ENCODE peak calls at places on chromosomes 6 and 20, in ten cellular contexts. T is RWPE2; V is GM12865; F is mammary epithelial cell; R is WERI-Rb-1; K is tibial nerve; A is testis; S is effector memory CD4-positive, alpha-beta T cell; N is breast epithelium; G is SJSA1. J is an unnamed sample.

GRCh38 chr20:50004175-50004574 is 21.4 kb downstream of the SNAI1 start:
- DNase-seq in A (no peak), G (no peak), T (no peak), K (no peak), V (no peak), R (no peak), N (no peak), S (no peak), F (no peak), J (no peak)

GRCh38 chr6:16333580-16333979 is 95.2 kb downstream of the GMPR start:
- DNase-seq in V (no peak), T (no peak), R (no peak), G (no peak), K (no peak), F (peak), A (no peak), S (no peak), N (no peak), J (no peak)

GRCh38 chr6:7106752-7107577 is 796 bp upstream of the RREB1 start:
- DNase-seq in F (no peak), V (peak), A (peak), S (peak), N (peak), G (peak), T (no peak), K (no peak), R (peak), J (peak)

GRCh38 chr20:57880155-57880648 is 170.4 kb upstream of the PMEPA1 start:
- DNase-seq in R (no peak), G (peak), A (no peak), V (no peak), T (peak), S (no peak), F (no peak), N (peak), K (peak), J (peak)

GRCh38 chr20:47973519-47974233 is 188.4 kb upstream of the SULF2 start:
- DNase-seq in K (no peak), N (no peak), V (peak), S (no peak), F (no peak), R (no peak), T (no peak), G (no peak), A (no peak), J (peak)

GRCh38 chr20:61902213-61902869 is 163.3 kb downstream of the TAF4 start:
- DNase-seq in T (no peak), A (no peak), S (no peak), K (no peak), R (no peak), N (no peak), V (no peak), G (no peak), F (no peak), J (peak)

GRCh38 chr20:53547664-53548239 is 45.9 kb downstream of the ZNF217 start:
- DNase-seq in K (peak), G (no peak), A (peak), R (peak), V (peak), T (no peak), S (no peak), N (peak), F (peak), J (no peak)

GRCh38 chr6:121055572-121056163 is 278.6 kb downstream of the TBC1D32 start:
- DNase-seq in F (peak), R (no peak), S (no peak), A (no peak), V (peak), N (no peak), K (no peak), G (no peak), T (no peak), J (no peak)

GRCh38 chr6:47780510-47781356 is 1.1 kb upstream of the OPN5 start:
- DNase-seq in G (no peak), R (peak), A (peak), T (no peak), N (no peak), F (peak), V (peak), S (no peak), K (peak), J (no peak)

GRCh38 chr6:3841066-3841454 is 8.1 kb upstream of the FAM50B start:
- DNase-seq in F (no peak), G (no peak), R (no peak), K (no peak), A (no peak), T (no peak), V (no peak), S (no peak), N (no peak), J (no peak)

GRCh38 chr6:48825501-48826317 is 637.3 kb downstream of the MMUT start:
- DNase-seq in G (no peak), V (no peak), N (no peak), K (no peak), F (no peak), R (no peak), T (no peak), S (no peak), A (no peak), J (no peak)

DNA sequence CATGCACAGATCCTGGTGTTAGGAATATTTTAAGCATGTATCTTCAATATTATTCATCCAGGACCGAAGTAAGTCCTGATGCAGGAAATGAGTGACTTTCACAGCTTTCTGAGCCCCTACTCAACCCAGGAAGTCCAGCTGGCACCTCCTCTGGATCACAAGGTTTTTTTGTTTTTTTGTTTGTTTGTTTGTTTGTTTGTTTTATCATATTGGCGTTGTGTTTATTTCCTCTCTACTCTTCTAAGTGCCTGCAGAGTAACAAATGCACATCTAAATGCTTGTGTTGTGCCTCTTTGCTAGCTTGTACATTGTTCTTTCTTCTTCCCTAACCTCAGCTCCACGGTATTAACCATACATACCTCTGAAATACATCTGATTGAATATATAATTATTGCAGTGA is 594.3 kb upstream of the ADGRB3 start:
- DNase-seq in K (no peak), N (no peak), S (no peak), R (no peak), T (no peak), F (no peak), V (no peak), G (no peak), A (no peak), J (no peak)
- H3K4me3 ChIP-seq in K (peak), N (peak), S (no peak), R (no peak), T (no peak), F (no peak), V (peak), G (no peak), A (no peak), J (peak)

DNA sequence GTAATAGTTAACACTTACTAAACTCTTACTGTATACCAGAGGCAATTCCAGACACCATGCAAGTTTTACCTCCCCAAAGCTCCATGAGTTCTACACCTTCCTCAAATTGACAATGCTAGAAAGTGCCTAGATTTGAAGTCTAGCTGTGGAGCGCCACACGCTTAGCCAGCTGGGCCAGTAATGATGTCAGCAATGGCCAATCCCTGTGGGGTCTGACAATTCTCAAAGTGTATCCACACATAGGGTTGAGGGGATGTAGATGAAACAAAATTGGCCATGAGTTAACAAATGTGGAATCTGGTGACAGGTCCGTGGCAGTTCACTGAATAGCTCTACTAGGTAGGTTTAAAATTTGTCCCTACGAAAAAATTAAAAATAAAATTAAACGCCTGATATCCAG is 1.3 kb downstream of the ZNF343 start:
- DNase-seq in A (no peak), K (no peak), S (no peak), N (no peak), V (no peak), F (no peak), R (no peak), G (no peak), T (no peak), J (no peak)
- H3K4me3 ChIP-seq in A (no peak), K (no peak), S (no peak), N (peak), V (peak), F (no peak), R (no peak), G (peak), T (peak), J (peak)

GRCh38 chr6:108684809-108685329 is 124.2 kb downstream of the FOXO3 start:
- DNase-seq in R (no peak), G (peak), F (peak), A (no peak), N (peak), K (no peak), S (no peak), T (no peak), V (peak), J (no peak)

GRCh38 chr6:108685970-108686369 is 125.3 kb downstream of the FOXO3 start:
- DNase-seq in T (no peak), A (no peak), K (no peak), F (no peak), S (no peak), G (no peak), R (no peak), N (no peak), V (no peak), J (no peak)

GRCh38 chr6:108689279-108690161 is 128.8 kb downstream of the FOXO3 start:
- DNase-seq in T (peak), S (no peak), K (peak), V (no peak), R (no peak), A (peak), N (peak), F (peak), G (no peak), J (peak)

GRCh38 chr6:108687921-108688320 is 127.2 kb downstream of the FOXO3 start:
- DNase-seq in S (no peak), F (peak), V (no peak), N (no peak), R (no peak), K (no peak), G (no peak), T (no peak), A (no peak), J (no peak)

DNA sequence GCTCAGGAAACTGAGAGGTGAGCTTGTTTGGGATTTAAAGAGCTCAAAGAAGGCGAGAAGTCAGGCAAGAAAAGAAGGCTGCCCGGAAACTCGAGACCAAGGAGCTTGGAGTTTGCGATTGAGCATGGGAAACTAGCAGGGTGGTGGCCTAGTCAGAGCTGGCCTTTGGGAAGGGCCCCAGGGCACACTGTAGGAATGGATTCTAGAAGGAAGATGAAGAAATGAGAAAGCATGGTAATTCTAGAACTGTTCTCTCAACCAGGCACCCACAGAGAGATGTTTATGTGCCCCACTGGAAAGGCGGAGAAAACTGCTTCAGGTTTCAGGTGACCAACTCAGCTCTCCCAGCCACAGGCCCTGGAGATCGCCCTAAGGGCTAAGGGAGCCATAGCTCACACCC is 126.2 kb downstream of the FOXO3 start:
- DNase-seq in V (no peak), S (no peak), T (no peak), K (no peak), R (no peak), N (no peak), A (no peak), G (no peak), F (no peak), J (no peak)
- H3K4me3 ChIP-seq in V (no peak), S (no peak), T (no peak), K (no peak), R (no peak), N (no peak), A (no peak), G (no peak), F (no peak), J (no peak)

GRCh38 chr6:168950500-168951223 is 303.0 kb downstream of the THBS2 start:
- DNase-seq in V (no peak), R (no peak), G (no peak), N (no peak), K (no peak), T (no peak), A (no peak), F (no peak), S (no peak), J (no peak)
- H3K4me3 ChIP-seq in V (no peak), R (no peak), G (no peak), N (no peak), K (no peak), T (no peak), A (no peak), F (no peak), S (no peak), J (no peak)

GRCh38 chr6:158024566-158025297 is 43.1 kb downstream of the SYNJ2 start:
- DNase-seq in G (no peak), A (no peak), K (no peak), T (no peak), V (no peak), S (no peak), F (no peak), N (no peak), R (no peak), J (peak)

GRCh38 chr6:158026901-158027589 is 45.4 kb downstream of the SYNJ2 start:
- DNase-seq in T (no peak), S (no peak), F (no peak), N (no peak), K (no peak), G (no peak), V (no peak), A (no peak), R (no peak), J (no peak)

GRCh38 chr6:158027590-158028285 is 46.1 kb downstream of the SYNJ2 start:
- DNase-seq in S (no peak), N (no peak), R (no peak), F (no peak), G (no peak), V (no peak), T (no peak), K (no peak), A (no peak), J (peak)

GRCh38 chr6:158028421-158028820 is 46.8 kb downstream of the SYNJ2 start:
- DNase-seq in A (no peak), R (no peak), K (no peak), V (no peak), S (no peak), G (no peak), N (no peak), T (no peak), F (no peak), J (no peak)

DNA sequence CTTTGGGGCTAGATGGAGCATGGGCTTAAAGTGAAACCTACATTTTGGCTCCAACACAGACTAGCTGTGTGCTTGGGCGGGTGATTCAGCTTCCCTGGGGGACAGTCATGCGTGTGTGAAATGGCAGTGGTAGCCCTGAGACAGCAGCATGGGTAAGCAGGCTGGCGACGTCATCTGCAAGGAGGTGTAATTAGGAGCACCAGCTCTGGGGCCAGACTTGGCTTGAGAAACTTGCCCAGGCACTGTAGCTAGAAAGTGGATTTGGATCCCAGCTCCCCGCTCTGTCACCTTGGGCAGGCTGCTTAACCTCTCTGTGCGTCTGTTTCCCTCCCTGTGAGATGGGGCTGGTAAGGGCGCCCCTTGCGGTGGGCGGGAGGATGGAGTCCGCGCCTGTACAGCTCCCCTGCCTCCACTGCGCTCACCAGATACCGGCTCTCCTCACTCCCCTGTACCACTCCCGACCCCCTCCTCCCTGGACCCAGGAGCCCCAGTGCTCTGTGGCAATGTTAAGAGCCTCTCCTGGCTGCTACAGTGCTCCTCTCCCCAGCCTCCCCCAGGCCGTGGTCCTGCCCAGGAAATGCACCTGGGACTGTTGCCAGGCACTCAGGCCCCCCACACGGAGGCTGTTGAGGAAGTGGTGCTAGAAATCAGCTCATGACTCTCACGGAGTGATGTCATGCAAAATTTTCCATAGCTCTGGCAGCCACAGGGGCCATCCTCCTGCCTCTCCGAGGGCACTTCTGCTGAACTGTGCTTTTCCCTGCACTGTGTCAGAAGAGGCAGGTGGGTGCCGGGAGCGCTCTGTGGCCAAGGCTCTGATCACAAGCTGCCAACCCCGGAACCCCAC is 44.6 kb downstream of the SYNJ2 start:
- DNase-seq in A (peak), F (peak), R (no peak), G (peak), N (peak), V (peak), K (peak), T (no peak), S (peak), J (peak)
- H3K4me3 ChIP-seq in A (no peak), F (no peak), R (no peak), G (peak), N (peak), V (peak), K (peak), T (no peak), S (peak), J (no peak)

DNA sequence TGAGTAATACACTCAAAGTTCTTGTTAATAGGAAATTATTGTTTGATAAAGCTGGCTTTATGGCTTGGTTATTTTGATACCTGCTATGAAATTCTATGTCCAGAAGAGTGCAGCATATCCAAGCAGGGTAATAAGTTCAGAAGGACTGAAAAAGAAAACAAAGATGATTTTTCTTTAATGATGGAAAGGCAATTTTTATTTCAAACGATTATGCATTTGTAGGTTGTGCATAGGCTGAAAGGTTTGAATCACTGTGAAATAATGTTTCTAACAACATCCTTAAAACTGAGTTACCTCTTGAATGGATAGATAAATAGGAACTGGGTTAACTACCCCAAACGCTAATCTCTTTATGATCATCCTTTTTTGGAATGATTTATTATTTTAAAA is 1.4 kb upstream of the MAN1A1 start:
- DNase-seq in K (no peak), F (peak), T (no peak), N (no peak), V (peak), G (no peak), A (no peak), S (no peak), R (no peak), J (no peak)
- H3K4me3 ChIP-seq in K (peak), F (no peak), T (no peak), N (peak), V (peak), G (no peak), A (peak), S (no peak), R (no peak), J (peak)

GRCh38 chr6:124961784-124962611 is at the start of gene RNF217:
- DNase-seq in A (peak), V (no peak), T (peak), R (peak), K (peak), F (peak), S (no peak), G (peak), N (peak), J (peak)
- H3K4me3 ChIP-seq in A (peak), V (no peak), T (peak), R (peak), K (peak), F (peak), S (peak), G (peak), N (peak), J (peak)

DNA sequence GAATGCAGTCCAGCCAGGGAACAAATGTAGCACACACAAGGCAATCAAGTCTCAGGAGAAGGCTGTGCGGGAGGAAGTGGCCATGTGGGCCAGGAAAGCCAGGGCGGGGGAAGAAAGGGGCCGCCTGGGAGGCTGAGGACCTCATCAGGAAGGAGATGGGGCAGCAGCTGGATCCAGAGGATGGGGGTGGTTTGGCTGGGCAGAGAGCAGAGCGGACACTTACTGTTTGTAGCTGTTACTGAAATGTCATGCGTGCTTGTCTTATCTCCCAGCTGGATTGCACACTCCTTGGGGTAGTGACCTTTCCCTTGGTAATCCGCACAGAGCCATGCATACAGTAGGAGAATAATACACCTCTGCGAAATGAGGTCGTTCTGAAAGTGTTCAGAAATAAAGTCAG is 18.3 kb upstream of the MAP3K4 start:
- DNase-seq in T (no peak), R (no peak), G (no peak), K (no peak), A (no peak), F (no peak), V (no peak), S (no peak), N (no peak), J (peak)
- H3K4me3 ChIP-seq in T (no peak), R (no peak), G (no peak), K (no peak), A (no peak), F (no peak), V (no peak), S (no peak), N (no peak), J (no peak)

DNA sequence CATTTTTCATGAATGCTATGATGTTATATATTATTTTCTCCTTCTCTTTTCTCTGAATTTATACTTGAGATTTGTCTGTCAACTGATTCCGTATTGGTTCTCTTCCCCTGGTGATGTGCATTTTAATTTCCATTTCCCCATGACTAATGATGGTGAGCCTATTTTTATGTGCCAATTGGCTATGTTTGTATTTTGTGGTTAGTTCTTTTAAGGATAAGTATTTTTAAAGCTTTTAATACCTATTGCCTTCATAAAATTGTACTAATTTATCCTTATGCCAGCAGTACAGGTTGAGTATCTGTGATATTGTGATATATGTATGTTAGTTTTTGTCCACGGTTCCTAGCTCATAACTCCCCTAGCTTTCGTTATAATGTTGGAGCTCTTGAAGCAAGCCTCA is 2.8 kb downstream of the POLH start:
- DNase-seq in N (no peak), T (no peak), V (no peak), G (no peak), F (no peak), R (no peak), A (no peak), S (no peak), K (no peak), J (no peak)
- H3K4me3 ChIP-seq in N (no peak), T (no peak), V (peak), G (no peak), F (no peak), R (no peak), A (no peak), S (no peak), K (no peak), J (no peak)